ENCODE peak calls at places on chromosomes 13 and 19, in six cellular contexts. J is Peyer's patch, Y is adrenal gland, T is breast epithelium, X is H1, S is esophagus squamous epithelium. L is an unnamed sample.

GRCh38 chr13:97549201-97549600 is 115.2 kb downstream of the RAP2A start:
- DNase-seq in S (no peak), T (no peak), X (no peak), Y (no peak), J (no peak), L (no peak)

GRCh38 chr19:1468274-1469199 is 10.5 kb downstream of the C19orf25 start:
- DNase-seq in J (no peak), Y (no peak), X (peak; percentile 84), S (no peak), T (no peak), L (no peak)

GRCh38 chr19:5903054-5903501 is 512 bp downstream of the NDUFA11 start:
- DNase-seq in X (no peak), Y (peak; percentile 61), J (no peak), S (no peak), T (no peak), L (no peak)

GRCh38 chr19:16301999-16302694 is 22.5 kb upstream of the KLF2 start:
- DNase-seq in S (no peak), J (peak; percentile 68), T (no peak), X (no peak), Y (peak; percentile 64), L (no peak)

GRCh38 chr13:28753208-28753892 is 34.6 kb upstream of the SLC46A3 start:
- DNase-seq in Y (peak; percentile 72), J (peak; percentile 73), X (peak; percentile 50), T (peak; percentile 55), S (no peak), L (peak; percentile 16)

GRCh38 chr19:19276386-19276785 is 3.3 kb upstream of the TM6SF2 start:
- DNase-seq in J (no peak), S (no peak), T (no peak), Y (no peak), X (no peak), L (no peak)

GRCh38 chr19:43966079-43966694 is 15.2 kb downstream of the ZNF221 start:
- DNase-seq in S (no peak), X (no peak), J (no peak), T (no peak), Y (no peak), L (no peak)

GRCh38 chr13:92158335-92158734 is 759.9 kb downstream of the GPC5 start:
- DNase-seq in Y (no peak), X (no peak), J (no peak), S (no peak), T (no peak), L (no peak)

GRCh38 chr13:27035892-27036235 is 135.7 kb downstream of the USP12 start:
- DNase-seq in T (no peak), S (no peak), J (no peak), Y (no peak), X (no peak), L (no peak)

GRCh38 chr19:2341247-2341705 is 12.8 kb downstream of the SPPL2B start:
- DNase-seq in X (no peak), J (no peak), S (no peak), T (no peak), Y (no peak), L (no peak)

GRCh38 chr19:57947088-57947418 is 453 bp downstream of the ZNF256 start:
- DNase-seq in J (no peak), T (no peak), Y (no peak), X (no peak), S (no peak), L (no peak)

GRCh38 chr13:91162180-91162579 is 185.3 kb upstream of the MIR17HG start:
- DNase-seq in X (no peak), J (no peak), Y (no peak), T (no peak), S (no peak), L (no peak)

GRCh38 chr13:112683581-112683980 is 6.3 kb upstream of the ATP11A start:
- DNase-seq in S (no peak), J (no peak), Y (no peak), T (no peak), X (peak; percentile 30), L (no peak)

GRCh38 chr19:52307275-52307674 is 10.3 kb downstream of the ZNF480 start:
- DNase-seq in T (no peak), S (no peak), J (no peak), X (peak; percentile 53), Y (no peak), L (no peak)
- H3K4me3 ChIP-seq in T (no peak overlapping the region), S (no peak overlapping the region), J (no peak overlapping the region), X (no peak overlapping the region), Y (no peak overlapping the region), L (no peak overlapping the region)

GRCh38 chr13:77329133-77330008 is 2.5 kb upstream of the MYCBP2 start:
- DNase-seq in S (peak; percentile 65), X (peak; percentile 82), J (peak; percentile 97), Y (peak; percentile 88), T (peak; percentile 75), L (peak; percentile 76)
- TF ChIP-seq POLR2A in S (peak; percentile 81), X (no peak), J (peak; percentile 66), Y (peak; percentile 73), T (no peak), L (peak; percentile 54)

GRCh38 chr19:52086481-52086880 is 9.1 kb downstream of the ZNF841 start:
- DNase-seq in Y (peak; percentile 69), S (no peak), J (no peak), T (no peak), X (no peak), L (no peak)
- H3K9me3 ChIP-seq in Y (no peaks in the 10 kb centered on the region), S (peaks cover 83% of the 10 kb centered on the region), J (no peaks in the 10 kb centered on the region), T (peaks cover 23% of the 10 kb centered on the region), X (peaks cover 8% of the 10 kb centered on the region), L (peaks cover 72% of the 10 kb centered on the region)

GRCh38 chr19:290539-291521 is at the start of gene PLPP2:
- DNase-seq in T (peak; percentile 94), J (peak; percentile 62), Y (no peak), X (peak; percentile 91), S (no peak), L (no peak)
- H3K4me3 ChIP-seq in T (peak within 1 kb of the TSS; percentile 12), J (peak within 1 kb of the TSS; percentile 29), Y (no peak within 1 kb of the TSS), X (peak within 1 kb of the TSS; percentile 63), S (peak within 1 kb of the TSS; percentile 59), L (peak within 1 kb of the TSS; percentile 19)

DNA sequence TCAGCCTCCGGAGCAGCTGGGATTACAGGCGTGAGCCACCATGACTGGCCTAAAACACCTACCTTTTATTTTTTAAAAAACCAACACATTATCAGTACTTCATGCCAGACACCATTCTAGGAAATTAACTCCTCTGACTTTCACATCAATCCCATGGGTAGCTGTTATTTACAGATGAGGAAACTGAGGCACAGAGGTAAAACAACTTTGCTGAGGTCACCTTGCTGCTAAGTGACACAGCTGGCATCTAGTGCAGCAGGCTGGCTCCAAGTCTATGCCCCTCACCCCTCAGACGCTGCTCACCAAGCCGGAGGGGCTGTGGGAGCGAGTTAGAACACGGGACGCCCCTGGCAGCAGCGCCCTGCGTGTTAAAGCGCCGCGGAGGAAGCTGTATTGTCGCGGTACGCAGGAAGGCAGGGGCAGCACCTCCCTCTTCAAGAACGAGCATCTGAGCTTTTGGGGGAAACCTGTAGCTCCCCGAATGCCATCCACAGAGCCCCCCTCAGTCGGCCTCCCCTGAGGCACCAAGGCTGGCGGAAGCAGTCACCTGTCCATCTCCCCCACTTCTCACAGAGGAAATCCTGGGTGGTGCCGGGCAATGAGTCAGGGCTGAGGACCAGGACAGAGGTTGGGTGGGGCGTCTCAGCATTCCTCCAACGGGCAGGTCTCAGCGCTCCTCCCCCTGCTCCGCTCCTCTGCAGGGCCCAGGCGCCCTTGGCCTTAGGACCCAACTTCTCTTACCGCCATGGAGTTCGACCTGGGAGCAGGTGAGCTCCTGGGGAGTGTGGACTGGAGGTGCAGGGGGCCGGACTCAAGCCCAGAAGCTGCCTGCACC is at the start of gene C19orf33:
- DNase-seq in S (no peak), T (peak; percentile 56), X (peak; percentile 69), J (peak; percentile 92), Y (no peak), L (no peak)
- TF ChIP-seq POLR2A in S (peak; percentile 74), T (no peak), X (no peak), J (peak; percentile 97), Y (no peak), L (no peak)

DNA sequence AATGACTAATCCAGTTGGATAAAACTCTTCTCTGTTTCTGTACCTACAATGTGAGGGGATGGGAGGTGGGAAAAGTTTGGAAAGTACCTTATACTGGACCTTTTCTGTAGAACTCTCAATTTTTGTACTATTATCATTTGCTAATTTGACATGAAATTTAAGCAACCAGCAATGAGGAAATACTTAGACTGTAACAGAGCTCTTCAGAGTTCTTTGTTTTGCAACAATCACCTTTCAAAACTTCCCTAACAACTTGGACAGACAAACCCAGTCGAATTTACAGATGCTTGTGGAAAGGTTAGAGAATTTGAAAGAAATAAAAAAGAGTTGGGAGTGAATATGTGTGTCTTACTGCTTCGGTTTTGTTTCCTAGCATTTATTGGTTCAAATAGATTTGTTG is 16.8 kb downstream of the KBTBD7 start:
- DNase-seq in T (no peak), Y (no peak), S (no peak), J (no peak), X (no peak), L (no peak)
- H3K9me3 ChIP-seq in T (peaks cover 27% of the 10 kb centered on the region), Y (no peaks in the 10 kb centered on the region), S (peaks cover 20% of the 10 kb centered on the region), J (no peaks in the 10 kb centered on the region), X (peaks cover 14% of the 10 kb centered on the region), L (no peaks in the 10 kb centered on the region)

GRCh38 chr19:36421749-36422481 is 3.5 kb upstream of the ZFP82 start:
- DNase-seq in S (no peak), X (no peak), T (no peak), J (no peak), Y (no peak), L (no peak)
- H3K4me3 ChIP-seq in S (peak overlapping the region; percentile 21), X (peak overlapping the region; percentile 29), T (peak overlapping the region; percentile 34), J (peak overlapping the region; percentile 32), Y (no peak overlapping the region), L (peak overlapping the region; percentile 22)

DNA sequence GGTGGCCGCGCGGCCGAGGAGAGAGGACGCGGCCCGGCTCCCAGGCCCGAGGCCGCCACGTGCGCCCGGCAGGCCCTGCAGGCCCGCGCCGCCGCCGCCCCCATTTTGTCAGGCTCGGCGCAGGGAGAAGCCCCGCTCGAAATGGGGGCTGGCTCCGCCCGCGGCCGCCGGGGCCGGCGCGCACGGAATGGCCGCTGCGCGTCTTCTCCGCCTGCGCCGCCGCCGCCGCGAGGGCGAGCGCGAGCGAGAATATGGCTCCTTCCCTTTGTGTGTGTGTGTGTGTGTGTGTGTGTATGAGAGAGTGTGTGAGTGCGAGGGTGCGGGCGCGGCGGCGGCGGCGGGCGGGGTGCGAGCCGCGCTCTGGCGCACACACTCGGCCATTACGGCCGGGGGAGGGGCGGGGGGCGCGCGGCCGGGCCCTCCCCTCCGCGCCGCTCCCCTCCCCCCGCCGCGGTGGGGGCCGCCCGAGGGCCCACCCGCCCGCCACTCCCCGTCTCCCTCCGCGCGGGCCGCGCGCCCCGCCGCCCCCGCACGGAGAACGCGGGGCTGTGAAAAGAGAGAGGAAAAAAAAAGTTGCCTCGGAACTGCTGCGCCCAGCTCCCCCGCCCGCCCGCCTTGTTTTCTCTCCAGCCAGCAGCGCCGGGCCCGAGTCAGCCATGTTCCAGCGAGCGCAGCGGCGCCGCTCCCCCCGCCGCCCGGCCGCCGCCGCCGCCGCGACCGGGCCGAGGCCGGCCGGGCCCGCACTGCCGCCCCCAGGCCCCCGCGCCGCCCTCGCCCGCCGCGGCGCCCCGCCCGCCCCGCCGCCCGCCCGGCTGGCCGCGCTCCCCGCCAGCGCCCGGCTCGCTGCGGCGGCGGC is 1.0 kb downstream of the HMGB1 start:
- DNase-seq in T (peak; percentile 61), S (peak; percentile 35), X (peak; percentile 56), J (peak; percentile 88), Y (peak; percentile 79), L (peak; percentile 65)
- TF ChIP-seq POLR2A in T (no peak), S (peak; percentile 74), X (no peak), J (peak; percentile 9), Y (peak; percentile 80), L (peak; percentile 86)

L was measured in tibial nerve.